ENCODE peak calls at places on chromosomes 4 and X, in ten cellular contexts. S, J, C, X, O, V, G, U, N and B are unnamed samples.

GRCh38 chr4:18318682-18319410 is 297.3 kb upstream of the LCORL start:
- DNase-seq in S (no peak), J (no peak), C (peak), X (no peak), O (no peak), V (peak), G (peak), U (peak), N (no peak), B (no peak)

GRCh38 chrX:97332963-97333362 is 449.3 kb downstream of the RPA4 start:
- DNase-seq in S (no peak), J (no peak), C (no peak), X (no peak), O (no peak), V (no peak), G (no peak), U (peak), N (no peak), B (no peak)

GRCh38 chr4:3829954-3830773 is 64.0 kb downstream of the ADRA2C start:
- DNase-seq in S (no peak), J (no peak), C (peak), X (no peak), O (no peak), V (no peak), G (peak), U (no peak), N (no peak), B (no peak)

GRCh38 chr4:41363384-41363981 is 106.8 kb downstream of the UCHL1 start:
- DNase-seq in S (no peak), J (peak), C (peak), X (no peak), O (no peak), V (no peak), G (no peak), U (peak), N (peak), B (no peak)

GRCh38 chrX:46575991-46576392 is 2.4 kb downstream of the CHST7 start:
- DNase-seq in S (peak), J (no peak), C (peak), X (no peak), O (peak), V (no peak), G (no peak), U (peak), N (no peak), B (no peak)

GRCh38 chrX:9786839-9787635 is 808 bp downstream of the SHROOM2 start:
- DNase-seq in S (no peak), J (no peak), C (peak), X (no peak), O (peak), V (peak), G (peak), U (no peak), N (no peak), B (no peak)

GRCh38 chrX:153636716-153637115 is 10.3 kb upstream of the DUSP9 start:
- DNase-seq in S (no peak), J (no peak), C (no peak), X (no peak), O (no peak), V (peak), G (peak), U (no peak), N (no peak), B (no peak)

GRCh38 chrX:118254611-118255010 is 91.3 kb upstream of the WDR44 start:
- DNase-seq in S (peak), J (no peak), C (peak), X (peak), O (peak), V (peak), G (no peak), U (peak), N (no peak), B (peak)

GRCh38 chrX:134868766-134869495 is 121.9 kb upstream of the SMIM10 start:
- DNase-seq in S (no peak), J (no peak), C (no peak), X (no peak), O (no peak), V (no peak), G (no peak), U (peak), N (peak), B (no peak)

GRCh38 chr4:175346381-175346780 is 428.2 kb downstream of the ADAM29 start:
- DNase-seq in S (no peak), J (no peak), C (no peak), X (no peak), O (no peak), V (no peak), G (no peak), U (no peak), N (no peak), B (no peak)

GRCh38 chrX:134484039-134484438 is 24.1 kb downstream of the HPRT1 start:
- DNase-seq in S (no peak), J (no peak), C (peak), X (no peak), O (no peak), V (peak), G (no peak), U (peak), N (peak), B (no peak)

GRCh38 chr4:1972414-1972813 is 36.4 kb downstream of the NELFA start:
- DNase-seq in S (no peak), J (no peak), C (no peak), X (no peak), O (no peak), V (no peak), G (no peak), U (no peak), N (no peak), B (no peak)

GRCh38 chrX:107985032-107985431 is 2.9 kb upstream of the TEX13B start:
- DNase-seq in S (no peak), J (no peak), C (no peak), X (no peak), O (no peak), V (no peak), G (no peak), U (peak), N (no peak), B (no peak)

GRCh38 chr4:87863486-87863885 is 30.7 kb downstream of the MEPE start:
- DNase-seq in S (no peak), J (no peak), C (peak), X (no peak), O (no peak), V (no peak), G (peak), U (no peak), N (no peak), B (no peak)

GRCh38 chrX:49054073-49054762 is 4.6 kb upstream of the CCDC120 start:
- DNase-seq in S (no peak), J (no peak), C (no peak), X (no peak), O (no peak), V (no peak), G (no peak), U (no peak), N (no peak), B (no peak)

GRCh38 chr4:4680758-4681157 is 138.9 kb upstream of the STX18 start:
- DNase-seq in S (no peak), J (no peak), C (no peak), X (no peak), O (no peak), V (no peak), G (no peak), U (no peak), N (no peak), B (no peak)

GRCh38 chr4:7192252-7193039 is at the start of gene SORCS2:
- DNase-seq in S (peak), J (no peak), C (peak), X (peak), O (peak), V (peak), G (peak), U (peak), N (no peak), B (peak)

GRCh38 chr4:169283114-169283509 is 12.4 kb upstream of the SH3RF1 start:
- DNase-seq in S (no peak), J (no peak), C (no peak), X (no peak), O (no peak), V (no peak), G (no peak), U (peak), N (peak), B (no peak)

GRCh38 chr4:10007772-10008171 is 13.5 kb downstream of the SLC2A9 start:
- DNase-seq in S (no peak), J (no peak), C (no peak), X (no peak), O (no peak), V (no peak), G (no peak), U (no peak), N (no peak), B (no peak)

GRCh38 chrX:122866527-122866926 is 317.6 kb upstream of the GRIA3 start:
- DNase-seq in S (no peak), J (peak), C (no peak), X (no peak), O (no peak), V (no peak), G (no peak), U (peak), N (peak), B (no peak)

GRCh38 chr4:8647094-8647570 is 54.6 kb downstream of the CPZ start:
- DNase-seq in S (peak), J (no peak), C (no peak), X (no peak), O (no peak), V (no peak), G (no peak), U (no peak), N (no peak), B (no peak)

GRCh38 chrX:136574548-136574947 is 42.5 kb downstream of the VGLL1 start:
- DNase-seq in S (no peak), J (no peak), C (no peak), X (no peak), O (no peak), V (no peak), G (no peak), U (peak), N (no peak), B (no peak)

GRCh38 chrX:41655631-41656030 is 33.1 kb upstream of the GPR34 start:
- DNase-seq in S (no peak), J (no peak), C (no peak), X (no peak), O (no peak), V (no peak), G (no peak), U (no peak), N (no peak), B (no peak)

GRCh38 chr4:142567199-142567598 is 278.9 kb downstream of the INPP4B start:
- DNase-seq in S (no peak), J (no peak), C (peak), X (no peak), O (no peak), V (no peak), G (no peak), U (no peak), N (no peak), B (peak)

GRCh38 chrX:84487365-84488353 is 14.6 kb downstream of the HDX start:
- DNase-seq in S (no peak), J (no peak), C (no peak), X (no peak), O (no peak), V (no peak), G (no peak), U (no peak), N (no peak), B (no peak)

GRCh38 chr4:102445213-102445612 is 55.9 kb upstream of the NFKB1 start:
- DNase-seq in S (no peak), J (no peak), C (no peak), X (no peak), O (no peak), V (no peak), G (no peak), U (no peak), N (no peak), B (no peak)
- TF ChIP-seq CTCF in S (no peak), J (no peak), C (no peak), X (no peak), O (no peak), V (no peak), G (no peak), U (no peak), N (no peak), B (no peak)

GRCh38 chrX:53049127-53049517 is 533 bp downstream of the GPR173 start:
- DNase-seq in S (no peak), J (no peak), C (peak), X (peak), O (no peak), V (no peak), G (peak), U (no peak), N (no peak), B (no peak)

GRCh38 chrX:53050841-53051240 is 2.3 kb downstream of the GPR173 start:
- DNase-seq in S (no peak), J (no peak), C (no peak), X (no peak), O (no peak), V (no peak), G (no peak), U (peak), N (no peak), B (no peak)

GRCh38 chrX:53045002-53045401 is 3.6 kb upstream of the GPR173 start:
- DNase-seq in S (no peak), J (no peak), C (no peak), X (no peak), O (no peak), V (no peak), G (no peak), U (no peak), N (no peak), B (no peak)

GRCh38 chrX:53048169-53049126 is at the start of gene GPR173:
- DNase-seq in S (peak), J (peak), C (peak), X (peak), O (peak), V (peak), G (peak), U (peak), N (no peak), B (no peak)

GRCh38 chrX:53047228-53047627 is 1.4 kb upstream of the GPR173 start:
- DNase-seq in S (no peak), J (no peak), C (peak), X (peak), O (no peak), V (peak), G (no peak), U (no peak), N (no peak), B (no peak)
- TF ChIP-seq CTCF in S (no peak), J (peak), C (peak), X (peak), O (peak), V (peak), G (no peak), U (peak), N (peak), B (no peak)

DNA sequence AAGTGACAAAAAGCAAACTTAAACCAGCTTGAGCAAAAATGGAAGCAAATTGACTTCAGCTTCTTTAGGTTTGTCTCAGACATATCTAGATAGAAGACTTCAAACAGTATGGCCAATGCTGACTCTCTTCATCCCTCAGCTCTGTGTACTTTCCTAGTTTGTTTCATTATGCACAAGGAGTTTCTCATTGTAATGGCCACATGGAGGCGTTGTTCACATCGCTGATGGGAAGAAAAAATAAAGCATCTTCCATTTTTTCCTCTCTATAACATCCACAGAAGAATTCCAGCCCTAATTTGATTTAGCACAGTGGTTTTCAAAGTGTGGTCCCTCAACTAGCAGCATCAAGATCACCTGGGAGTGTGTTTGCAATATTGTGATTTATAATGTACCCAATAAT is 397.5 kb upstream of the PRKX start:
- DNase-seq in S (no peak), J (no peak), C (peak), X (no peak), O (no peak), V (no peak), G (no peak), U (no peak), N (no peak), B (no peak)
- TF ChIP-seq CTCF in S (no peak), J (no peak), C (peak), X (no peak), O (no peak), V (no peak), G (no peak), U (no peak), N (no peak), B (no peak)

DNA sequence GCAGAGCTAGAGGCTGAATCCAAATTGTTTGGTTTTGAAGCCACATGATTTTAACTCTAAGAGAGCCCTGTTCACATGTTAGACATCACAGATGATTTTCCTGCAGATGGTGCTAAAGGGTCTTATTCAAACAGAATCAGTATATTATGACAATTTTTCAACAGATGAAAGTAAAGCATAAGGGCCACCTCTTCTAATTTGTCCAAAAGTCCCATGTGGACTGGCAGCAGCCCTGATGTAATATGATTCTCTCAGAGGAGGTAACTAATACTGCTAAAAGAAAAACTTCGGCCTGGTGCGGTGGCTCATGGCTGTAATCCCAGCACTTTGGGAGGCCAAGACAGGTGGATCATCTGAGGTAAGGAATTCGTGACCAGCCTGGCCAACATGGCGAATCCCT is 26.0 kb upstream of the SETD7 start:
- DNase-seq in S (no peak), J (no peak), C (no peak), X (no peak), O (no peak), V (no peak), G (no peak), U (peak), N (no peak), B (no peak)
- TF ChIP-seq CTCF in S (no peak), J (peak), C (no peak), X (no peak), O (no peak), V (peak), G (no peak), U (no peak), N (no peak), B (no peak)